ENCODE peak calls at places on chromosomes 2 and 18, in six cellular contexts. One of them, this sample, is unnamed.

GRCh38 chr2:53520630-53520940 is 247.0 kb upstream of the CHAC2 start:
- DNase-seq in H1: no peak
- DNase-seq in WERI-Rb-1: no peak
- DNase-seq in CD4-positive, alpha-beta memory T cell: no peak
- DNase-seq in heart right ventricle: no peak
- DNase-seq in HFF-Myc: no peak
- DNase-seq in this sample: no peak

GRCh38 chr2:96928277-96928781 is 58.1 kb downstream of the FAM178B start:
- DNase-seq in H1: no peak
- DNase-seq in HFF-Myc: no peak
- DNase-seq in heart right ventricle: no peak
- DNase-seq in CD4-positive, alpha-beta memory T cell: no peak
- DNase-seq in WERI-Rb-1: no peak
- DNase-seq in this sample: peak

GRCh38 chr2:4091013-4091412 is 387.6 kb downstream of the DCDC2C start:
- DNase-seq in heart right ventricle: no peak
- DNase-seq in H1: no peak
- DNase-seq in WERI-Rb-1: no peak
- DNase-seq in CD4-positive, alpha-beta memory T cell: no peak
- DNase-seq in HFF-Myc: no peak
- DNase-seq in this sample: no peak

GRCh38 chr18:78430171-78430857 is 549.3 kb upstream of the SALL3 start:
- DNase-seq in CD4-positive, alpha-beta memory T cell: no peak
- DNase-seq in H1: no peak
- DNase-seq in heart right ventricle: no peak
- DNase-seq in HFF-Myc: no peak
- DNase-seq in WERI-Rb-1: peak
- DNase-seq in this sample: no peak

GRCh38 chr2:241950878-241951331 is 81.4 kb downstream of the RTP5 start:
- DNase-seq in H1: peak
- DNase-seq in heart right ventricle: peak
- DNase-seq in WERI-Rb-1: peak
- DNase-seq in HFF-Myc: peak
- DNase-seq in CD4-positive, alpha-beta memory T cell: peak
- DNase-seq in this sample: peak

GRCh38 chr2:101689120-101689827 is 8.2 kb upstream of the MAP4K4 start:
- DNase-seq in WERI-Rb-1: no peak
- DNase-seq in CD4-positive, alpha-beta memory T cell: no peak
- DNase-seq in H1: no peak
- DNase-seq in HFF-Myc: no peak
- DNase-seq in heart right ventricle: no peak
- DNase-seq in this sample: no peak

GRCh38 chr2:85529809-85530208 is 9.2 kb upstream of the MAT2A start:
- DNase-seq in WERI-Rb-1: no peak
- DNase-seq in H1: no peak
- DNase-seq in heart right ventricle: no peak
- DNase-seq in HFF-Myc: no peak
- DNase-seq in CD4-positive, alpha-beta memory T cell: no peak
- DNase-seq in this sample: no peak

GRCh38 chr18:56715121-56715520 is 64.0 kb downstream of the WDR7 start:
- DNase-seq in heart right ventricle: no peak
- DNase-seq in HFF-Myc: no peak
- DNase-seq in WERI-Rb-1: no peak
- DNase-seq in CD4-positive, alpha-beta memory T cell: no peak
- DNase-seq in H1: no peak
- DNase-seq in this sample: peak

GRCh38 chr2:191415101-191415500 is 169.9 kb downstream of the MYO1B start:
- DNase-seq in H1: no peak
- DNase-seq in CD4-positive, alpha-beta memory T cell: no peak
- DNase-seq in heart right ventricle: no peak
- DNase-seq in WERI-Rb-1: no peak
- DNase-seq in HFF-Myc: no peak
- DNase-seq in this sample: no peak

GRCh38 chr2:24082787-24083566 is 1.7 kb downstream of the TP53I3 start:
- DNase-seq in CD4-positive, alpha-beta memory T cell: no peak
- DNase-seq in H1: no peak
- DNase-seq in HFF-Myc: no peak
- DNase-seq in heart right ventricle: no peak
- DNase-seq in WERI-Rb-1: no peak
- DNase-seq in this sample: no peak

GRCh38 chr2:226903179-226903578 is 67.3 kb downstream of the RHBDD1 start:
- DNase-seq in CD4-positive, alpha-beta memory T cell: no peak
- DNase-seq in H1: no peak
- DNase-seq in heart right ventricle: no peak
- DNase-seq in HFF-Myc: no peak
- DNase-seq in WERI-Rb-1: no peak
- DNase-seq in this sample: peak

GRCh38 chr2:86254576-86255538 is 55.6 kb downstream of the MRPL35 start:
- DNase-seq in H1: no peak
- DNase-seq in heart right ventricle: peak
- DNase-seq in WERI-Rb-1: no peak
- DNase-seq in CD4-positive, alpha-beta memory T cell: no peak
- DNase-seq in HFF-Myc: no peak
- DNase-seq in this sample: no peak

GRCh38 chr2:24540011-24540477 is 49.0 kb downstream of the NCOA1 start:
- DNase-seq in HFF-Myc: no peak
- DNase-seq in H1: no peak
- DNase-seq in WERI-Rb-1: no peak
- DNase-seq in heart right ventricle: no peak
- DNase-seq in CD4-positive, alpha-beta memory T cell: no peak
- DNase-seq in this sample: no peak

GRCh38 chr18:63140038-63140450 is 179.5 kb downstream of the BCL2 start:
- DNase-seq in CD4-positive, alpha-beta memory T cell: no peak
- DNase-seq in heart right ventricle: no peak
- DNase-seq in WERI-Rb-1: no peak
- DNase-seq in H1: no peak
- DNase-seq in HFF-Myc: no peak
- DNase-seq in this sample: no peak

GRCh38 chr2:151060334-151060733 is 201.3 kb downstream of the RBM43 start:
- DNase-seq in heart right ventricle: no peak
- DNase-seq in CD4-positive, alpha-beta memory T cell: no peak
- DNase-seq in HFF-Myc: no peak
- DNase-seq in H1: no peak
- DNase-seq in WERI-Rb-1: no peak
- DNase-seq in this sample: no peak

GRCh38 chr2:233413529-233414272 is 59.4 kb downstream of the DGKD start:
- DNase-seq in HFF-Myc: peak
- DNase-seq in heart right ventricle: peak
- DNase-seq in CD4-positive, alpha-beta memory T cell: no peak
- DNase-seq in WERI-Rb-1: no peak
- DNase-seq in H1: no peak
- DNase-seq in this sample: peak

GRCh38 chr18:49647496-49648168 is 85.8 kb downstream of the LIPG start:
- DNase-seq in WERI-Rb-1: no peak
- DNase-seq in HFF-Myc: no peak
- DNase-seq in heart right ventricle: no peak
- DNase-seq in H1: no peak
- DNase-seq in CD4-positive, alpha-beta memory T cell: no peak
- DNase-seq in this sample: peak

GRCh38 chr2:44649426-44649825 is 287.7 kb downstream of the CAMKMT start:
- DNase-seq in HFF-Myc: no peak
- DNase-seq in heart right ventricle: no peak
- DNase-seq in WERI-Rb-1: no peak
- DNase-seq in CD4-positive, alpha-beta memory T cell: no peak
- DNase-seq in H1: no peak
- DNase-seq in this sample: peak

GRCh38 chr2:233839447-233839820 is 14.9 kb downstream of the HJURP start:
- DNase-seq in HFF-Myc: no peak
- DNase-seq in WERI-Rb-1: no peak
- DNase-seq in CD4-positive, alpha-beta memory T cell: no peak
- DNase-seq in H1: no peak
- DNase-seq in heart right ventricle: no peak
- DNase-seq in this sample: no peak

GRCh38 chr2:1742680-1743395 is 1.5 kb downstream of the PXDN start:
- DNase-seq in HFF-Myc: peak
- DNase-seq in H1: no peak
- DNase-seq in CD4-positive, alpha-beta memory T cell: peak
- DNase-seq in heart right ventricle: peak
- DNase-seq in WERI-Rb-1: peak
- DNase-seq in this sample: peak

GRCh38 chr2:217290467-217290866 is 430.6 kb upstream of the TNP1 start:
- DNase-seq in WERI-Rb-1: no peak
- DNase-seq in heart right ventricle: no peak
- DNase-seq in H1: no peak
- DNase-seq in CD4-positive, alpha-beta memory T cell: no peak
- DNase-seq in HFF-Myc: no peak
- DNase-seq in this sample: no peak

GRCh38 chr2:189285962-189286648 is 106.5 kb upstream of the COL5A2 start:
- DNase-seq in WERI-Rb-1: no peak
- DNase-seq in CD4-positive, alpha-beta memory T cell: no peak
- DNase-seq in HFF-Myc: no peak
- DNase-seq in heart right ventricle: no peak
- DNase-seq in H1: no peak
- DNase-seq in this sample: peak

GRCh38 chr18:79549638-79550000 is 130.0 kb upstream of the CTDP1 start:
- DNase-seq in CD4-positive, alpha-beta memory T cell: no peak
- DNase-seq in WERI-Rb-1: no peak
- DNase-seq in heart right ventricle: no peak
- DNase-seq in H1: no peak
- DNase-seq in HFF-Myc: no peak
- DNase-seq in this sample: no peak

GRCh38 chr18:79947881-79948610 is 3.4 kb downstream of the SLC66A2 start:
- DNase-seq in CD4-positive, alpha-beta memory T cell: no peak
- DNase-seq in heart right ventricle: no peak
- DNase-seq in HFF-Myc: no peak
- DNase-seq in H1: no peak
- DNase-seq in WERI-Rb-1: peak
- DNase-seq in this sample: no peak

GRCh38 chr18:59514193-59514592 is 155.1 kb upstream of the LMAN1 start:
- DNase-seq in CD4-positive, alpha-beta memory T cell: no peak
- DNase-seq in heart right ventricle: peak
- DNase-seq in WERI-Rb-1: peak
- DNase-seq in HFF-Myc: no peak
- DNase-seq in H1: no peak
- DNase-seq in this sample: peak

GRCh38 chr2:204665244-204665643 is 120.0 kb downstream of the PARD3B start:
- DNase-seq in heart right ventricle: no peak
- DNase-seq in H1: no peak
- DNase-seq in CD4-positive, alpha-beta memory T cell: no peak
- DNase-seq in HFF-Myc: no peak
- DNase-seq in WERI-Rb-1: no peak
- DNase-seq in this sample: peak

GRCh38 chr2:120798569-120799215 is 63.0 kb downstream of the GLI2 start:
- DNase-seq in WERI-Rb-1: peak
- DNase-seq in CD4-positive, alpha-beta memory T cell: no peak
- DNase-seq in H1: no peak
- DNase-seq in heart right ventricle: no peak
- DNase-seq in HFF-Myc: no peak
- DNase-seq in this sample: peak

GRCh38 chr18:213505-213904 is 54.3 kb downstream of the THOC1 start:
- DNase-seq in WERI-Rb-1: no peak
- DNase-seq in HFF-Myc: no peak
- DNase-seq in CD4-positive, alpha-beta memory T cell: no peak
- DNase-seq in H1: no peak
- DNase-seq in heart right ventricle: no peak
- DNase-seq in this sample: no peak

GRCh38 chr18:42586603-42587002 is 528.9 kb downstream of the RIT2 start:
- DNase-seq in H1: no peak
- DNase-seq in CD4-positive, alpha-beta memory T cell: no peak
- DNase-seq in WERI-Rb-1: no peak
- DNase-seq in HFF-Myc: no peak
- DNase-seq in heart right ventricle: no peak
- DNase-seq in this sample: no peak

DNA sequence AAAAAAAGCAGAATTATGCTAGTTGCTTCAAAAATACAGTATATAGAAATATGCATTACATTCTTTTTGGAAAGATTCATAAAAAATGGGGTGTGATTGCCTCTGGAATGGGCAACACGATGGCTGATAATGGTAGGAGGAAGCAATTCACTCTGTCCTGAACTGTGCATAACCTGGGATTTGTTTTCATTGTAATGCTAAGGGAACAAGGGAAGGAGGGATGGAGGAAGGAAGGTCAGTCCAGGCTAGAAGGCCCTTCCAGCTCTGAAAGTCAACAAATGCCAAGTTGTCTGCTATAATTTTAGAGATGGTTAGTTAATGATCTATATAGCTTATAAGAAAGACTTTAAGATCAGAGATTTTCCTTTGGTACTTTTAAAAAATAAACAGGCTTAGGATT is 40.8 kb downstream of the BUB1 start:
- DNase-seq in H1: no peak
- DNase-seq in HFF-Myc: no peak
- DNase-seq in WERI-Rb-1: no peak
- DNase-seq in CD4-positive, alpha-beta memory T cell: no peak
- DNase-seq in heart right ventricle: no peak
- DNase-seq in this sample: no peak
- H3K4me3 ChIP-seq in H1: no peak
- H3K4me3 ChIP-seq in HFF-Myc: no peak
- H3K4me3 ChIP-seq in WERI-Rb-1: no peak
- H3K4me3 ChIP-seq in CD4-positive, alpha-beta memory T cell: no peak
- H3K4me3 ChIP-seq in heart right ventricle: no peak
- H3K4me3 ChIP-seq in this sample: no peak

DNA sequence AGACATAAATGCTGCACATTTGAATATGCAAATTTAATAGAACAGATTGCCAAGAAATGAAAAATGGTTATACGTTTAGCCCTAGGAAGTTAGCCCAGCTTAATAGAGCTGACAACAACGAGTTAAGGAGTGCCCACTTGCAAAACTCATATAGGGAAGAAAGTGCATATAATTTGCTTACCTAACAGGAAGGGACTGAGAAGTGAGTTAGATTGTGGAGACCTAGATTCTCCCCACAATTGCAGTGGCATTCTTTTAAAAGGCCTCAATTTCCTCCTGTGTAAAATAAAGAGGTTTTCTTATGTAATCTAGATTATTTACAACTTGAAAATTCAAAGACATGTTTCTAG is 642.8 kb upstream of the PIK3C3 start:
- DNase-seq in CD4-positive, alpha-beta memory T cell: no peak
- DNase-seq in HFF-Myc: no peak
- DNase-seq in heart right ventricle: no peak
- DNase-seq in H1: no peak
- DNase-seq in WERI-Rb-1: no peak
- DNase-seq in this sample: no peak
- H3K4me3 ChIP-seq in CD4-positive, alpha-beta memory T cell: no peak
- H3K4me3 ChIP-seq in HFF-Myc: no peak
- H3K4me3 ChIP-seq in heart right ventricle: no peak
- H3K4me3 ChIP-seq in H1: no peak
- H3K4me3 ChIP-seq in WERI-Rb-1: no peak
- H3K4me3 ChIP-seq in this sample: no peak

DNA sequence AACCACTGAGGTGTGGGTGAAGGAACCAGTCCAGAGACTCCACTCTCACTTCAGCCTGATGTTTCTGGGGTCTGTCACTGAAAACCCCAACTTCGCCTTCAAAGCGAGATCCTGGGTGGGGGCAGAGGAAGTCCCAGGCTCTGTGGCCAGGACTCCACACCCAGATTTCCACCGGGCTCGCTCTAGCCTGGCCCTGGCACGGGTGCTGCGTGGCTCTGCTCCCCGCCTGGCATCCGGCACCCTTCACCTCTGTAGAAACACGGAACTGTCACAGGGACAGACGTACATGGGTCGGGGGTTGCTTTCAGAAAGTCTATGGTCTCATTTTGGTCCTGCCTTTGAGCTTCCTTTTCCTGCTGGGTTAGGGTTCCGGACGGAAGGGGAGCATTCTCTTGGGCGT is 41.6 kb downstream of the ODC1 start:
- DNase-seq in heart right ventricle: no peak
- DNase-seq in HFF-Myc: no peak
- DNase-seq in H1: no peak
- DNase-seq in WERI-Rb-1: no peak
- DNase-seq in CD4-positive, alpha-beta memory T cell: no peak
- DNase-seq in this sample: no peak
- H3K4me3 ChIP-seq in heart right ventricle: no peak
- H3K4me3 ChIP-seq in HFF-Myc: no peak
- H3K4me3 ChIP-seq in H1: no peak
- H3K4me3 ChIP-seq in WERI-Rb-1: no peak
- H3K4me3 ChIP-seq in CD4-positive, alpha-beta memory T cell: no peak
- H3K4me3 ChIP-seq in this sample: no peak

GRCh38 chr2:38598991-38599295 is 3.8 kb downstream of the HNRNPLL start:
- DNase-seq in heart right ventricle: no peak
- DNase-seq in CD4-positive, alpha-beta memory T cell: no peak
- DNase-seq in WERI-Rb-1: no peak
- DNase-seq in H1: no peak
- DNase-seq in HFF-Myc: no peak
- DNase-seq in this sample: peak
- H3K4me3 ChIP-seq in heart right ventricle: peak
- H3K4me3 ChIP-seq in CD4-positive, alpha-beta memory T cell: peak
- H3K4me3 ChIP-seq in WERI-Rb-1: no peak
- H3K4me3 ChIP-seq in H1: no peak
- H3K4me3 ChIP-seq in HFF-Myc: no peak
- H3K4me3 ChIP-seq in this sample: no peak